ENCODE peak calls at places on chromosomes 3 and 15, in six cellular contexts. B is fibroblast of lung, D is dorsolateral prefrontal cortex, R is AG04450, L is BJ, Z is PC-9. W is an unnamed sample.

GRCh38 chr3:188051801-188052228 is 102.1 kb upstream of the LPP start:
- DNase-seq in B (peak), D (peak), R (no peak), L (no peak), Z (no peak), W (no peak)

GRCh38 chr3:51675201-51675611 is 4.2 kb downstream of the TEX264 start:
- DNase-seq in B (peak), D (no peak), R (no peak), L (no peak), Z (peak), W (peak)

GRCh38 chr3:60698117-60698516 is 553.1 kb downstream of the FHIT start:
- DNase-seq in B (no peak), D (no peak), R (no peak), L (no peak), Z (no peak), W (no peak)

GRCh38 chr3:160665784-160666526 is 11.0 kb upstream of the ARL14 start:
- DNase-seq in B (peak), D (no peak), R (peak), L (peak), Z (no peak), W (peak)

GRCh38 chr15:88913017-88913849 is at the start of gene MFGE8:
- DNase-seq in B (peak), D (peak), R (no peak), L (no peak), Z (peak), W (peak)

GRCh38 chr3:15359677-15360397 is 27.5 kb upstream of the SH3BP5 start:
- DNase-seq in B (no peak), D (no peak), R (no peak), L (no peak), Z (no peak), W (no peak)

GRCh38 chr3:69715204-69715603 is 24.1 kb upstream of the MITF start:
- DNase-seq in B (no peak), D (no peak), R (no peak), L (no peak), Z (no peak), W (no peak)

GRCh38 chr3:2098398-2099027 is at the start of gene CNTN4:
- DNase-seq in B (no peak), D (peak), R (no peak), L (no peak), Z (no peak), W (no peak)

GRCh38 chr3:40872562-40872961 is 326.7 kb upstream of the CTNNB1 start:
- DNase-seq in B (no peak), D (no peak), R (no peak), L (no peak), Z (no peak), W (no peak)

GRCh38 chr15:62994975-62995730 is 47.4 kb upstream of the TPM1 start:
- DNase-seq in B (peak), D (no peak), R (no peak), L (no peak), Z (no peak), W (no peak)

GRCh38 chr3:51982352-51982837 is 940 bp upstream of the ACY1 start:
- DNase-seq in B (no peak), D (no peak), R (no peak), L (no peak), Z (peak), W (no peak)

GRCh38 chr15:62592920-62593319 is 427.8 kb upstream of the C2CD4B start:
- DNase-seq in B (no peak), D (no peak), R (no peak), L (no peak), Z (no peak), W (no peak)

GRCh38 chr3:42762046-42762724 is 10.9 kb downstream of the CCDC13 start:
- DNase-seq in B (no peak), D (no peak), R (no peak), L (no peak), Z (no peak), W (peak)

GRCh38 chr3:127256138-127256537 is 31.7 kb downstream of the PRR20G start:
- DNase-seq in B (no peak), D (no peak), R (no peak), L (no peak), Z (no peak), W (no peak)

GRCh38 chr3:80889643-80890042 is 871.8 kb downstream of the GBE1 start:
- DNase-seq in B (no peak), D (no peak), R (no peak), L (no peak), Z (no peak), W (no peak)

GRCh38 chr15:101675015-101675414 is 22.8 kb upstream of the TM2D3 start:
- DNase-seq in B (peak), D (no peak), R (peak), L (peak), Z (no peak), W (peak)

GRCh38 chr15:36495464-36495863 is 84.0 kb upstream of the CDIN1 start:
- DNase-seq in B (peak), D (no peak), R (no peak), L (no peak), Z (no peak), W (no peak)

GRCh38 chr3:193586526-193586925 is 6.5 kb upstream of the OPA1 start:
- DNase-seq in B (no peak), D (no peak), R (no peak), L (no peak), Z (no peak), W (no peak)

GRCh38 chr15:24318981-24319380 is 356.6 kb upstream of the NPAP1 start:
- DNase-seq in B (no peak), D (no peak), R (no peak), L (no peak), Z (no peak), W (no peak)

GRCh38 chr15:83046558-83047127 is 20.4 kb downstream of the BTBD1 start:
- DNase-seq in B (peak), D (no peak), R (no peak), L (no peak), Z (no peak), W (peak)

GRCh38 chr3:157248590-157249425 is 88.9 kb upstream of the CCNL1 start:
- DNase-seq in B (peak), D (no peak), R (peak), L (peak), Z (peak), W (peak)

GRCh38 chr15:36527512-36528162 is 51.8 kb upstream of the CDIN1 start:
- DNase-seq in B (peak), D (no peak), R (no peak), L (no peak), Z (no peak), W (no peak)

GRCh38 chr3:177778633-177779032 is 581.4 kb upstream of the TBL1XR1 start:
- DNase-seq in B (no peak), D (no peak), R (no peak), L (no peak), Z (no peak), W (no peak)

GRCh38 chr15:100168787-100169186 is 173.0 kb downstream of the ADAMTS17 start:
- DNase-seq in B (no peak), D (no peak), R (no peak), L (no peak), Z (no peak), W (no peak)

GRCh38 chr15:60660290-60661051 is 181.5 kb upstream of the ICE2 start:
- DNase-seq in B (peak), D (no peak), R (no peak), L (peak), Z (no peak), W (peak)

GRCh38 chr3:183775781-183776180 is 49.6 kb downstream of the MAP6D1 start:
- DNase-seq in B (no peak), D (no peak), R (no peak), L (no peak), Z (no peak), W (no peak)

GRCh38 chr15:70753101-70753829 is 10.1 kb downstream of the UACA start:
- DNase-seq in B (no peak), D (no peak), R (no peak), L (no peak), Z (no peak), W (no peak)

GRCh38 chr3:86814321-86814720 is 176.6 kb downstream of the VGLL3 start:
- DNase-seq in B (peak), D (no peak), R (no peak), L (no peak), Z (no peak), W (no peak)

GRCh38 chr3:178236555-178237277 is 299.5 kb upstream of the KCNMB2 start:
- DNase-seq in B (peak), D (no peak), R (no peak), L (no peak), Z (no peak), W (peak)

GRCh38 chr3:150210461-150211110 is 197.5 kb upstream of the TSC22D2 start:
- DNase-seq in B (no peak), D (no peak), R (no peak), L (no peak), Z (no peak), W (no peak)

GRCh38 chr3:57152150-57152549 is 13.0 kb downstream of the IL17RD start:
- DNase-seq in B (no peak), D (no peak), R (no peak), L (no peak), Z (no peak), W (peak)

GRCh38 chr3:186254676-186255665 is 107.1 kb downstream of the DGKG start:
- DNase-seq in B (no peak), D (peak), R (no peak), L (no peak), Z (no peak), W (no peak)

GRCh38 chr3:186257866-186258265 is 104.2 kb downstream of the DGKG start:
- DNase-seq in B (peak), D (no peak), R (no peak), L (no peak), Z (no peak), W (peak)

GRCh38 chr3:186258968-186259367 is 103.1 kb downstream of the DGKG start:
- DNase-seq in B (no peak), D (no peak), R (no peak), L (no peak), Z (no peak), W (no peak)

GRCh38 chr3:186251948-186252619 is 110.0 kb downstream of the DGKG start:
- DNase-seq in B (no peak), D (no peak), R (no peak), L (no peak), Z (no peak), W (peak)

GRCh38 chr3:186255703-186256331 is 106.2 kb downstream of the DGKG start:
- DNase-seq in B (no peak), D (peak), R (no peak), L (no peak), Z (no peak), W (no peak)
- TF ChIP-seq CTCF in B (peak), D (peak), R (peak), L (no peak), Z (peak), W (peak)

GRCh38 chr3:38022887-38023709 is 6.3 kb downstream of the PLCD1 start:
- DNase-seq in B (no peak), D (no peak), R (no peak), L (no peak), Z (no peak), W (no peak)
- H3K4me3 ChIP-seq in B (no peak), D (no peak), R (no peak), L (no peak), Z (no peak), W (peak)

GRCh38 chr3:50616003-50616769 is 765 bp upstream of the MAPKAPK3 start:
- DNase-seq in B (peak), D (peak), R (peak), L (no peak), Z (peak), W (peak)
- TF ChIP-seq CTCF in B (peak), D (peak), R (peak), L (peak), Z (peak), W (peak)

GRCh38 chr3:115072265-115073008 is 74.7 kb downstream of the ZBTB20 start:
- DNase-seq in B (peak), D (no peak), R (no peak), L (peak), Z (no peak), W (peak)
- H3K4me3 ChIP-seq in B (no peak), D (no peak), R (no peak), L (no peak), Z (no peak), W (no peak)

GRCh38 chr3:37554364-37554763 is 307.3 kb upstream of the CTDSPL start:
- DNase-seq in B (no peak), D (no peak), R (no peak), L (no peak), Z (no peak), W (no peak)
- TF ChIP-seq CTCF in B (no peak), D (no peak), R (no peak), L (no peak), Z (peak), W (no peak)

DNA sequence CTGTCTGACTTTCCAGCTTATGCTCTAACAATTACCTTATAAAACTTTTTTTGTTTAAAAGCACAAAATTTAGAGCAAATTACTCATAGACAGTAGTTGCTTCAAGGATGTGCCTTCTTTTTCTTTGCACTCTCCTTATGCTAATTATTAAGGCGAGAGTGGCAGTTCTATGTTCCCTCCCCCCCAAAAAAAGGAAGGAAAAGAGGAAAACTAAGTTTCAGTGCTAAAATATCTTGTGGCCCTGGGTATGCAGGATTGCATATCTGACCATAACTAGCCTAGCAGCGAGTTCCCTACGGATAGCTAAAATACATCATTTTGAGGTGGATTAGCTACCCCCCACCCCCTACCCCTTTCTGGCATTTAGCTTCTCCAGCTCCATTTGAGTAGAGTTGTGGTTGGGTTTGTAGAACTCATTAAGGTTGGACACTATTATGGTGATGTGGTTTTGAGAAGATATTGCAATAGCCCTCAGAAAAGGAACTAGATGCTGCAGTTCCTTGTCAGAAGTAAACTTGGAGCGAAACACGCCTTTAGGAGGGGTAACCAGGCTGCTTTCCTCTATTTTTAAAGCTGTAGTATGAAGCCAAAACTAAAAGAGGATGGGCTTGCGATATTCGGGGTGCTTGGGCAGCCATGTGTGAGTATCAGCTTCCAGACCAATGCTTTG is 174.6 kb downstream of the AKAP13 start:
- DNase-seq in B (no peak), D (no peak), R (no peak), L (no peak), Z (no peak), W (no peak)
- H3K4me3 ChIP-seq in B (no peak), D (no peak), R (no peak), L (no peak), Z (no peak), W (no peak)

DNA sequence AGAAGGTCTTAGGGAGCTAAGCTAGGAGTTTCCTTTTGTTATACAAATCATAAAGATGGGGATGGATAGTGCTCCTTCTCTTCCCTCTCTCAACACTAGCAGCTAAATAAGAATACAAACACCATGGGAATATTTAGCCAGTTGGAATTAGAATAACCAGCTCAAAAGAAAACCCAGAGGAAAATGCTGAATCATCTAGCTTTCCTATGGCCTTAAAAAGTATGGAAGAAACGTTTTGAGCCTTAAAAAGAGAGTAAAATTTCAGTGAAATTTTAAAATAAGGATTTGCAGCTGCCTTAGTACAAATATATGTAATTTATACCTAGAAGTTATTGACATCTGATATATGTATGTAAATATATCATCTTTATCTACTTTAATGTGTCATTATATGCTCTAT is 245.8 kb downstream of the STXBP5L start:
- DNase-seq in B (no peak), D (no peak), R (no peak), L (no peak), Z (no peak), W (no peak)
- TF ChIP-seq CTCF in B (no peak), D (no peak), R (no peak), L (no peak), Z (no peak), W (no peak)

W was measured in foreskin fibroblast.